ENCODE peak calls at places on chromosomes 2 and 18, in seven cellular contexts. M is stimulated activated CD4-positive, alpha-beta T cell treated with anti-CD3 and anti-CD28 coated beads, Interleukin-1b, Interleukin-23, amount 100 ng/mL, for 48 hours; L is tibial artery; T is amygdala; G is activated gamma-delta T cell; F is NCI-H82; D is glutamatergic neuron. K is an unnamed sample.

GRCh38 chr2:189097934-189098333 is 81.6 kb downstream of the COL5A2 start:
- DNase-seq in M (no peak), L (no peak), T (no peak), G (no peak), F (no peak), D (no peak), K (no peak)

GRCh38 chr2:36967236-36967876 is 1.0 kb upstream of the STRN start:
- DNase-seq in M (no peak), L (no peak), T (no peak), G (no peak), F (peak), D (no peak), K (no peak)

GRCh38 chr2:36408198-36408703 is 52.7 kb downstream of the CRIM1 start:
- DNase-seq in M (no peak), L (no peak), T (no peak), G (no peak), F (peak), D (peak), K (no peak)

GRCh38 chr18:45874501-45875184 is 49.2 kb downstream of the SIGLEC15 start:
- DNase-seq in M (peak), L (no peak), T (no peak), G (no peak), F (no peak), D (no peak), K (no peak)

GRCh38 chr2:218834685-218835084 is 3.1 kb upstream of the PRKAG3 start:
- DNase-seq in M (no peak), L (peak), T (no peak), G (no peak), F (no peak), D (no peak), K (no peak)

GRCh38 chr2:108370080-108370479 is 7.7 kb upstream of the SULT1C4 start:
- DNase-seq in M (no peak), L (no peak), T (no peak), G (no peak), F (no peak), D (no peak), K (no peak)

GRCh38 chr18:79614211-79615028 is 65.2 kb upstream of the CTDP1 start:
- DNase-seq in M (no peak), L (peak), T (no peak), G (no peak), F (no peak), D (peak), K (no peak)

GRCh38 chr2:128714285-128714684 is 395.6 kb upstream of the HS6ST1 start:
- DNase-seq in M (no peak), L (no peak), T (no peak), G (no peak), F (no peak), D (no peak), K (peak)

GRCh38 chr18:20971886-20972267 is 139.7 kb downstream of the ROCK1 start:
- DNase-seq in M (no peak), L (no peak), T (no peak), G (no peak), F (peak), D (no peak), K (peak)

GRCh38 chr2:109208071-109208950 is 79.3 kb downstream of the SH3RF3 start:
- DNase-seq in M (no peak), L (no peak), T (no peak), G (no peak), F (peak), D (no peak), K (no peak)

GRCh38 chr2:241252778-241253475 is 62.5 kb downstream of the HDLBP start:
- DNase-seq in M (no peak), L (no peak), T (no peak), G (no peak), F (no peak), D (no peak), K (no peak)

GRCh38 chr18:11541179-11541578 is 68.2 kb upstream of the SLC35G4 start:
- DNase-seq in M (no peak), L (no peak), T (no peak), G (no peak), F (no peak), D (no peak), K (no peak)

GRCh38 chr2:30346475-30347169 is 100.4 kb upstream of the LCLAT1 start:
- DNase-seq in M (no peak), L (peak), T (no peak), G (no peak), F (peak), D (no peak), K (no peak)

GRCh38 chr18:9449580-9449979 is 25.7 kb upstream of the RALBP1 start:
- DNase-seq in M (no peak), L (no peak), T (no peak), G (no peak), F (peak), D (no peak), K (no peak)

GRCh38 chr2:46032996-46033395 is 264.2 kb upstream of the EPAS1 start:
- DNase-seq in M (peak), L (no peak), T (no peak), G (no peak), F (no peak), D (no peak), K (no peak)

GRCh38 chr2:72236445-72237067 is 88.9 kb upstream of the CYP26B1 start:
- DNase-seq in M (no peak), L (no peak), T (no peak), G (no peak), F (no peak), D (no peak), K (no peak)

GRCh38 chr2:16412321-16413030 is 253.2 kb downstream of the CYRIA start:
- DNase-seq in M (no peak), L (no peak), T (no peak), G (no peak), F (no peak), D (no peak), K (no peak)

GRCh38 chr2:2328847-2329246 is 2.2 kb downstream of the MYT1L start:
- DNase-seq in M (no peak), L (no peak), T (no peak), G (no peak), F (peak), D (no peak), K (peak)

GRCh38 chr2:147569426-147569825 is 275.4 kb upstream of the ACVR2A start:
- DNase-seq in M (no peak), L (no peak), T (no peak), G (no peak), F (no peak), D (no peak), K (no peak)

GRCh38 chr2:134218928-134219707 is 34.8 kb upstream of the MGAT5 start:
- DNase-seq in M (no peak), L (no peak), T (no peak), G (no peak), F (no peak), D (no peak), K (peak)

GRCh38 chr2:195741191-195741590 is 84.2 kb downstream of the SLC39A10 start:
- DNase-seq in M (no peak), L (no peak), T (no peak), G (no peak), F (no peak), D (no peak), K (no peak)

GRCh38 chr2:239729681-239730566 is 295.2 kb downstream of the NDUFA10 start:
- DNase-seq in M (no peak), L (peak), T (no peak), G (no peak), F (no peak), D (no peak), K (no peak)

GRCh38 chr2:28395334-28396061 is 2.8 kb downstream of the FOSL2 start:
- DNase-seq in M (no peak), L (peak), T (no peak), G (no peak), F (no peak), D (no peak), K (peak)

GRCh38 chr2:98729652-98730051 is 1.3 kb downstream of the MGAT4A start:
- DNase-seq in M (no peak), L (no peak), T (no peak), G (no peak), F (no peak), D (no peak), K (no peak)

GRCh38 chr18:75170022-75170789 is 38.7 kb downstream of the PTGR3 start:
- DNase-seq in M (no peak), L (no peak), T (no peak), G (no peak), F (no peak), D (no peak), K (no peak)